ENCODE peak calls at places on chromosomes 7 and 10, in four cellular contexts. B is K562, P is SK-N-SH, Y is HepG2. Q is an unnamed sample.

GRCh38 chr10:50997461-50997860 is 76.8 kb upstream of the PRKG1 start:
- DNase-seq in B (no peak), P (no peak), Y (no peak), Q (no peak)

GRCh38 chr10:48659790-48660189 is 24.9 kb upstream of the WDFY4 start:
- DNase-seq in B (no peak), P (peak; percentile 48), Y (no peak), Q (no peak)

GRCh38 chr10:119281581-119282071 is 74.3 kb downstream of the GRK5 start:
- DNase-seq in B (no peak), P (peak; percentile 90), Y (no peak), Q (no peak)

GRCh38 chr10:7545256-7545655 is 121.5 kb downstream of the ITIH5 start:
- DNase-seq in B (no peak), P (no peak), Y (no peak), Q (no peak)

GRCh38 chr7:1446611-1447032 is 12.6 kb downstream of the MICALL2 start:
- DNase-seq in B (no peak), P (no peak), Y (no peak), Q (no peak)

GRCh38 chr7:5442757-5443305 is 19.2 kb upstream of the TNRC18 start:
- DNase-seq in B (no peak), P (no peak), Y (no peak), Q (no peak)

GRCh38 chr7:5689118-5689517 is 92.3 kb downstream of the RNF216 start:
- DNase-seq in B (no peak), P (no peak), Y (no peak), Q (no peak)

GRCh38 chr7:113548561-113548960 is 370.2 kb downstream of the PPP1R3A start:
- DNase-seq in B (no peak), P (no peak), Y (no peak), Q (no peak)

GRCh38 chr7:7537711-7538110 is 2.0 kb upstream of the COL28A1 start:
- DNase-seq in B (no peak), P (no peak), Y (no peak), Q (no peak)

GRCh38 chr7:98797150-98797549 is 72.7 kb downstream of the TMEM130 start:
- DNase-seq in B (no peak), P (no peak), Y (no peak), Q (no peak)

GRCh38 chr10:114367676-114368391 is 36.5 kb downstream of the AFAP1L2 start:
- DNase-seq in B (no peak), P (peak; percentile 62), Y (no peak), Q (no peak)

GRCh38 chr10:42926831-42927230 is 144.2 kb downstream of the BMS1 start:
- DNase-seq in B (no peak), P (no peak), Y (no peak), Q (no peak)

GRCh38 chr7:47503283-47503682 is 78.6 kb downstream of the TNS3 start:
- DNase-seq in B (no peak), P (no peak), Y (no peak), Q (no peak)

GRCh38 chr10:43305881-43306280 is 39.0 kb upstream of the RASGEF1A start:
- DNase-seq in B (no peak), P (no peak), Y (no peak), Q (no peak)

GRCh38 chr7:96663457-96663856 is 46.2 kb downstream of the SEM1 start:
- DNase-seq in B (no peak), P (no peak), Y (no peak), Q (no peak)

GRCh38 chr7:92836489-92837213 is at the start of gene CDK6:
- DNase-seq in B (peak; percentile 89), P (peak; percentile 79), Y (peak; percentile 55), Q (no peak)

GRCh38 chr10:31099664-31100063 is 68.0 kb upstream of the ZNF438 start:
- DNase-seq in B (no peak), P (no peak), Y (peak; percentile 6), Q (peak; percentile 81)

DNA sequence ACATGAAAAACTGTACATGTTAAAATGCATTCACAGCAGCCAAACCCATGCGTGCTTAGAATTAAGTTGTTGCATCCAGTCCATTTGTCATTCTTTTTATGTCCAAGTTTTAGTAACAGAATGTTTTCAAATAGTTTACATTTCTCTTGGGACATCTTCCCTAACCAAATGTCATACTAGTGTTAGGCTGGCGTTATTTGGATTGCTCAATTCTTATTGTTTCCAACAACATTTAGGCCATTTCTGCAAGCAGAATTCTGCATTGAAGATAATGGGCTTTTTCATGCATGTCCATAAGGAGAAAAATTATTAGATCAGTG is 203.0 kb downstream of the HIBADH start:
- DNase-seq in B (no peak), P (no peak), Y (no peak), Q (no peak)
- TF ChIP-seq ELF1 in B (no peak), P (no peak), Y (no peak), Q (no peak)

GRCh38 chr7:135991322-135991721 is 14.2 kb upstream of the MTPN start:
- DNase-seq in B (no peak), P (no peak), Y (no peak), Q (no peak)
- H2AFZ ChIP-seq in B (peak overlapping the region; percentile 84), P (peak overlapping the region; percentile 1), Y (no peak overlapping the region), Q (no peak overlapping the region)

GRCh38 chr7:43196379-43196778 is 83.9 kb downstream of the HECW1 start:
- DNase-seq in B (no peak), P (no peak), Y (no peak), Q (no peak)
- TF ChIP-seq ELF1 in B (no peak), P (no peak), Y (no peak), Q (no peak)

GRCh38 chr7:122942059-122942458 is 53.4 kb downstream of the TAS2R16 start:
- DNase-seq in B (no peak), P (no peak), Y (no peak), Q (no peak)
- H2AFZ ChIP-seq in B (no peak overlapping the region), P (no peak overlapping the region), Y (no peak overlapping the region), Q (no peak overlapping the region)

GRCh38 chr7:27277628-27278027 is 35.0 kb downstream of the EVX1 start:
- DNase-seq in B (no peak), P (no peak), Y (peak; percentile 35), Q (peak; percentile 29)
- TF ChIP-seq ELF1 in B (no peak), P (no peak), Y (no peak), Q (no peak)

DNA sequence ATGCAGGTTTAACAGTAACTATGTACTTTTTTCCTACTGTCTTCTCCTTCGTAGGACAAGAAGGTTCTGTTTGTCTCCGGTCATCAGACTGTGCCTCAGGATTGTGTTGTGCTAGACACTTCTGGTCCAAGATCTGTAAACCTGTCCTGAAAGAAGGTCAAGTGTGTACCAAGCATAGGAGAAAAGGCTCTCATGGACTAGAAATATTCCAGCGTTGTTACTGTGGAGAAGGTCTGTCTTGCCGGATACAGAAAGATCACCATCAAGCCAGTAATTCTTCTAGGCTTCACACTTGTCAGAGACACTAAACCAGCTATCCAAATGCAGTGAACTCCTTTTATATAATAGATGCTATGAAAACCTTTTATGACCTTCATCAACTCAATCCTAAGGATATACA is 2.4 kb downstream of the DKK1 start:
- DNase-seq in B (no peak), P (no peak), Y (no peak), Q (no peak)
- H2AFZ ChIP-seq in B (no peak overlapping the region), P (no peak overlapping the region), Y (no peak overlapping the region), Q (no peak overlapping the region)

DNA sequence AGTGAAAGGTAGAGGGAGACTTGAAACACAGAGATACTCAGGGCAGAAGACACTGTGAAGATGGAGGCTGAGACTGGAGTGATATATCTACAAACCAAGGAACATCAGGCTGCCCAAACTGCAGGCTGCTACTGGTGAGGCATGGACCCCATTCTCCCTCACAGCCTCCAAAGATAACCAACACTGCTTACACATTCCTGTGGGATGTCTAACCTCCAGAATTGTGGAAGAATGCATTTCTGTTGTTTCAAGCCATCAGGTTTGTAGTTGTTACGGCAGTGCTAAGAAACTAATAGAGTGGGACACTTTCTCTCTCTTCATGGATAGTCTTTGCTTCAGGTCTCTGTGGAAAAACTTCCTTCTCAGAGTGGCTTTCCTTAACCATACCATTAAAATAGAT is 182.6 kb upstream of the TMEM106B start:
- DNase-seq in B (no peak), P (no peak), Y (no peak), Q (no peak)
- TF ChIP-seq ELF1 in B (no peak), P (no peak), Y (no peak), Q (no peak)

DNA sequence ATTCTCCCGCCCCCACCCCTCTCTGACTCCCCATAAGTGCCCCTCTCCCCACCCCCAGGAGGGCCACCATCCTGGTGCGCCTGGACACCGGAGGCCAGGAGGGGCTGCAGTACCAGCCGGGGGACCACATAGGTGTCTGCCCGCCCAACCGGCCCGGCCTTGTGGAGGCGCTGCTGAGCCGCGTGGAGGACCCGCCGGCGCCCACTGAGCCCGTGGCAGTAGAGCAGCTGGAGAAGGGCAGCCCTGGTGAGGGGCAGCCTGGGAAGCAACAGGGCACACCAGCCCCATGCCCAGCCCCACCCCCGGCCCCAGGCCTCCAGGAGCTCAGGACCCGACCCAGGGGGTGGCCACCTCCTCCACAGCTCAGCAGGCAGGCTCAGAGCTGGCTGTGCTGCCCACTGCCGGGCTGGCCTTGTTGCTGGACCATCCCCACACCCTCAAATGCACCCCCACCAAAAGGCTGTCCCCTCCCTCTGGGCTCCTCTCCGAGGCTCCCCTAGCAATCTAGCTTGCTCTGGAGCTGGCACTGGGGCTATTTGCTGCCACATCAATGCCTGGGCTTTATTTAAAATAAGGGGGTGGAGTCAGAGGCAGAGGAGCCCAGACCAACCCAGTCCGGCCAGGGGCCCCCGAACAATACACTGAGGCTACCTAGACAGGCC is 14.8 kb downstream of the ATG9B start:
- DNase-seq in B (peak; percentile 85), P (peak; percentile 62), Y (peak; percentile 43), Q (no peak)
- H2AFZ ChIP-seq in B (peak overlapping the region; percentile 92), P (no peak overlapping the region), Y (no peak overlapping the region), Q (no peak overlapping the region)

DNA sequence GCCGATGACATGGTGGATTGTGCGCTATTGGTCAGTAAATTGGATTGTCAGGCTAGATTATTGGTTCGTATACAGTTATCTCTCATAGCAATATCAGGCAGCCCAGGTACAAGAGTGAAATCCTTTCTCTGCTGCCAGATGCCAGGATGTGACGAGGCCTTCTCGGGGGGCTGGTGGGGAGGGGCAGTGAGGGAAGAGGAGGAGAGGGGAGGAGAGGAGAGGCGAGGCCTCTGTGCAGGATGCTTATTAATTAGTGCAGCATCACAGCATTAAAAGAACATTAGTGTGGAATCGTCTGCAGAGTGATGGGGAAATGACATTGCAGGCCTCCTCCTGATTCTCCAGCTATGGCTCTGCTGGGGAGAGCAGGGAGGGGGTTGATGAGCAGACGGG is 30.5 kb upstream of the SLF2 start:
- DNase-seq in B (no peak), P (no peak), Y (no peak), Q (no peak)
- TF ChIP-seq ELF1 in B (no peak), P (no peak), Y (no peak), Q (no peak)